ENCODE peak calls at places on chromosome 17, in nine cellular contexts. U is Calu3; Q is stimulated activated CD4-positive, alpha-beta T cell treated with anti-CD3 and anti-CD28 coated beads, Interleukin-15, amount 100 ng/mL, for 24 hours; W is occipital lobe; F is activated T-helper 1 cell treated with Interleukin-2 at 50 U/mL for 16 hours; K is HFFc6; X is GOT3; L is left colon; V is fibroblast of mammary gland. E is an unnamed sample.

GRCh38 chr17:7932483-7932891 is 481 bp downstream of the CNTROB start:
- DNase-seq in U (peak), Q (peak), W (no peak), F (no peak), K (no peak), X (no peak), L (peak), V (peak), E (no peak)

GRCh38 chr17:55641559-55642160 is 81.0 kb downstream of the TMEM100 start:
- DNase-seq in U (peak), Q (peak), W (no peak), F (no peak), K (peak), X (no peak), L (peak), V (peak), E (peak)

GRCh38 chr17:49951362-49952080 is 17.5 kb upstream of the DLX4 start:
- DNase-seq in U (no peak), Q (no peak), W (no peak), F (no peak), K (no peak), X (no peak), L (no peak), V (peak), E (no peak)

GRCh38 chr17:62995377-62995885 is 29.4 kb downstream of the TANC2 start:
- DNase-seq in U (peak), Q (peak), W (no peak), F (no peak), K (peak), X (no peak), L (no peak), V (peak), E (no peak)

GRCh38 chr17:1649844-1650409 is at the start of gene RILP:
- DNase-seq in U (peak), Q (peak), W (no peak), F (no peak), K (no peak), X (no peak), L (peak), V (peak), E (no peak)

GRCh38 chr17:43449470-43450202 is 34.1 kb upstream of the DHX8 start:
- DNase-seq in U (peak), Q (no peak), W (no peak), F (no peak), K (no peak), X (no peak), L (no peak), V (no peak), E (no peak)

GRCh38 chr17:10798332-10798749 is 5.6 kb downstream of the TMEM238L start:
- DNase-seq in U (peak), Q (no peak), W (no peak), F (no peak), K (no peak), X (no peak), L (no peak), V (no peak), E (no peak)

GRCh38 chr17:19928299-19928698 is 49.3 kb downstream of the AKAP10 start:
- DNase-seq in U (no peak), Q (no peak), W (no peak), F (no peak), K (peak), X (no peak), L (no peak), V (peak), E (no peak)

GRCh38 chr17:77330602-77331081 is 189.9 kb downstream of the SEC14L1 start:
- DNase-seq in U (no peak), Q (no peak), W (no peak), F (no peak), K (no peak), X (no peak), L (no peak), V (no peak), E (no peak)

GRCh38 chr17:7213895-7214299 is 5.7 kb downstream of the DLG4 start:
- DNase-seq in U (no peak), Q (peak), W (peak), F (peak), K (peak), X (no peak), L (no peak), V (peak), E (peak)

GRCh38 chr17:6443692-6444572 is at the start of gene PIMREG:
- DNase-seq in U (peak), Q (peak), W (peak), F (peak), K (peak), X (peak), L (peak), V (peak), E (peak)

GRCh38 chr17:34581446-34582184 is 2.2 kb downstream of the TMEM132E start:
- DNase-seq in U (no peak), Q (no peak), W (no peak), F (no peak), K (no peak), X (no peak), L (no peak), V (no peak), E (no peak)

GRCh38 chr17:41932821-41933389 is 2.5 kb downstream of the ODAD4 start:
- DNase-seq in U (no peak), Q (no peak), W (no peak), F (no peak), K (no peak), X (no peak), L (no peak), V (no peak), E (no peak)

GRCh38 chr17:21301593-21302550 is 17.4 kb downstream of the MAP2K3 start:
- DNase-seq in U (no peak), Q (no peak), W (no peak), F (no peak), K (no peak), X (no peak), L (no peak), V (no peak), E (no peak)

GRCh38 chr17:20896153-20896649 is 146.6 kb downstream of the USP22 start:
- DNase-seq in U (no peak), Q (peak), W (no peak), F (no peak), K (no peak), X (no peak), L (no peak), V (peak), E (no peak)

GRCh38 chr17:2374549-2375285 is 26.1 kb downstream of the MNT start:
- DNase-seq in U (no peak), Q (no peak), W (no peak), F (no peak), K (no peak), X (no peak), L (no peak), V (no peak), E (no peak)

GRCh38 chr17:80819422-80820164 is 172.0 kb upstream of the CHMP6 start:
- DNase-seq in U (no peak), Q (peak), W (no peak), F (no peak), K (no peak), X (no peak), L (no peak), V (no peak), E (no peak)

GRCh38 chr17:16363749-16364536 is 10.7 kb upstream of the CENPV start:
- DNase-seq in U (peak), Q (peak), W (no peak), F (peak), K (peak), X (peak), L (peak), V (peak), E (peak)

GRCh38 chr17:36188891-36189306 is 7.7 kb downstream of the CCL3L1 start:
- DNase-seq in U (no peak), Q (no peak), W (no peak), F (no peak), K (no peak), X (no peak), L (no peak), V (no peak), E (no peak)

GRCh38 chr17:17849863-17850373 is 13.1 kb upstream of the SREBF1 start:
- DNase-seq in U (no peak), Q (peak), W (no peak), F (peak), K (no peak), X (no peak), L (no peak), V (peak), E (no peak)

GRCh38 chr17:35972066-35972465 is 9.2 kb downstream of the CCL16 start:
- DNase-seq in U (no peak), Q (no peak), W (no peak), F (no peak), K (no peak), X (no peak), L (no peak), V (no peak), E (no peak)

GRCh38 chr17:79165756-79166473 is 91.3 kb downstream of the ENGASE start:
- DNase-seq in U (no peak), Q (no peak), W (no peak), F (no peak), K (no peak), X (no peak), L (no peak), V (no peak), E (no peak)

GRCh38 chr17:82461827-82462524 is 3.4 kb downstream of the NARF start:
- DNase-seq in U (peak), Q (no peak), W (no peak), F (no peak), K (no peak), X (no peak), L (no peak), V (no peak), E (no peak)

GRCh38 chr17:73172252-73172651 is 7.4 kb downstream of the SSTR2 start:
- DNase-seq in U (no peak), Q (no peak), W (no peak), F (no peak), K (no peak), X (no peak), L (no peak), V (no peak), E (no peak)

GRCh38 chr17:35542990-35543389 is 5.5 kb upstream of the SLFN12L start:
- DNase-seq in U (no peak), Q (no peak), W (no peak), F (no peak), K (no peak), X (no peak), L (no peak), V (no peak), E (no peak)

GRCh38 chr17:58615768-58616659 is 75.8 kb downstream of the TEX14 start:
- DNase-seq in U (no peak), Q (no peak), W (no peak), F (no peak), K (no peak), X (no peak), L (no peak), V (no peak), E (no peak)

GRCh38 chr17:19578545-19578944 is 44.9 kb downstream of the SLC47A1 start:
- DNase-seq in U (no peak), Q (no peak), W (no peak), F (no peak), K (peak), X (no peak), L (no peak), V (no peak), E (no peak)

GRCh38 chr17:70658324-70658723 is 489.0 kb downstream of the KCNJ2 start:
- DNase-seq in U (no peak), Q (no peak), W (no peak), F (no peak), K (no peak), X (no peak), L (no peak), V (no peak), E (no peak)

GRCh38 chr17:79402275-79402674 is 208.6 kb downstream of the RBFOX3 start:
- DNase-seq in U (no peak), Q (no peak), W (no peak), F (no peak), K (no peak), X (no peak), L (no peak), V (no peak), E (no peak)

GRCh38 chr17:78839762-78840529 is 668 bp downstream of the USP36 start:
- DNase-seq in U (peak), Q (peak), W (no peak), F (peak), K (peak), X (no peak), L (peak), V (peak), E (no peak)

GRCh38 chr17:9696279-9697044 is 51.1 kb downstream of the USP43 start:
- DNase-seq in U (peak), Q (no peak), W (no peak), F (no peak), K (no peak), X (no peak), L (no peak), V (no peak), E (no peak)

GRCh38 chr17:3667366-3668278 is 756 bp downstream of the TAX1BP3 start:
- DNase-seq in U (peak), Q (no peak), W (peak), F (no peak), K (peak), X (peak), L (peak), V (peak), E (no peak)

GRCh38 chr17:21072623-21073278 is 29.9 kb upstream of the USP22 start:
- DNase-seq in U (no peak), Q (no peak), W (peak), F (no peak), K (no peak), X (no peak), L (no peak), V (no peak), E (no peak)